ENCODE peak calls at places on chromosome 19, in nine cellular contexts. One of them, this sample, is unnamed.

GRCh38 chr19:9917322-9917721 is 19.0 kb downstream of the OLFM2 start:
- DNase-seq in AG08395: peak
- DNase-seq in activated naive CD8-positive, alpha-beta T cell treated with anti-CD3 and anti-CD28 coated beads, Interleukin-2, amount 50 U/mL, for 24 hours: no peak
- DNase-seq in NCI-H69: peak
- DNase-seq in cerebellar cortex: peak
- DNase-seq in thyroid gland: peak
- DNase-seq in Caco-2: peak
- DNase-seq in dorsolateral prefrontal cortex: no peak
- DNase-seq in stimulated activated CD4-positive, alpha-beta T cell treated with anti-CD3 and anti-CD28 coated beads, TNF-alpha, amount 100 ng/mL, for 4 hours: no peak
- DNase-seq in this sample: no peak

GRCh38 chr19:39320948-39321831 is 527 bp upstream of the LRFN1 start:
- DNase-seq in thyroid gland: no peak
- DNase-seq in NCI-H69: no peak
- DNase-seq in dorsolateral prefrontal cortex: no peak
- DNase-seq in stimulated activated CD4-positive, alpha-beta T cell treated with anti-CD3 and anti-CD28 coated beads, TNF-alpha, amount 100 ng/mL, for 4 hours: no peak
- DNase-seq in AG08395: no peak
- DNase-seq in activated naive CD8-positive, alpha-beta T cell treated with anti-CD3 and anti-CD28 coated beads, Interleukin-2, amount 50 U/mL, for 24 hours: no peak
- DNase-seq in cerebellar cortex: no peak
- DNase-seq in Caco-2: no peak
- DNase-seq in this sample: no peak

GRCh38 chr19:7665076-7665475 is 3.8 kb upstream of the RETN start:
- DNase-seq in Caco-2: no peak
- DNase-seq in stimulated activated CD4-positive, alpha-beta T cell treated with anti-CD3 and anti-CD28 coated beads, TNF-alpha, amount 100 ng/mL, for 4 hours: no peak
- DNase-seq in activated naive CD8-positive, alpha-beta T cell treated with anti-CD3 and anti-CD28 coated beads, Interleukin-2, amount 50 U/mL, for 24 hours: no peak
- DNase-seq in thyroid gland: no peak
- DNase-seq in dorsolateral prefrontal cortex: no peak
- DNase-seq in cerebellar cortex: no peak
- DNase-seq in NCI-H69: no peak
- DNase-seq in AG08395: no peak
- DNase-seq in this sample: no peak

GRCh38 chr19:49145485-49146407 is 9.4 kb downstream of the HRC start:
- DNase-seq in NCI-H69: peak
- DNase-seq in stimulated activated CD4-positive, alpha-beta T cell treated with anti-CD3 and anti-CD28 coated beads, TNF-alpha, amount 100 ng/mL, for 4 hours: peak
- DNase-seq in dorsolateral prefrontal cortex: peak
- DNase-seq in AG08395: peak
- DNase-seq in cerebellar cortex: peak
- DNase-seq in Caco-2: no peak
- DNase-seq in thyroid gland: peak
- DNase-seq in activated naive CD8-positive, alpha-beta T cell treated with anti-CD3 and anti-CD28 coated beads, Interleukin-2, amount 50 U/mL, for 24 hours: peak
- DNase-seq in this sample: peak

GRCh38 chr19:45630463-45630862 is 8.7 kb downstream of the EML2 start:
- DNase-seq in dorsolateral prefrontal cortex: no peak
- DNase-seq in thyroid gland: no peak
- DNase-seq in cerebellar cortex: no peak
- DNase-seq in NCI-H69: peak
- DNase-seq in stimulated activated CD4-positive, alpha-beta T cell treated with anti-CD3 and anti-CD28 coated beads, TNF-alpha, amount 100 ng/mL, for 4 hours: no peak
- DNase-seq in Caco-2: no peak
- DNase-seq in AG08395: peak
- DNase-seq in activated naive CD8-positive, alpha-beta T cell treated with anti-CD3 and anti-CD28 coated beads, Interleukin-2, amount 50 U/mL, for 24 hours: no peak
- DNase-seq in this sample: no peak

GRCh38 chr19:40947114-40947513 is 44.0 kb upstream of the CYP2B6 start:
- DNase-seq in AG08395: no peak
- DNase-seq in stimulated activated CD4-positive, alpha-beta T cell treated with anti-CD3 and anti-CD28 coated beads, TNF-alpha, amount 100 ng/mL, for 4 hours: no peak
- DNase-seq in activated naive CD8-positive, alpha-beta T cell treated with anti-CD3 and anti-CD28 coated beads, Interleukin-2, amount 50 U/mL, for 24 hours: no peak
- DNase-seq in dorsolateral prefrontal cortex: no peak
- DNase-seq in cerebellar cortex: no peak
- DNase-seq in thyroid gland: no peak
- DNase-seq in NCI-H69: no peak
- DNase-seq in Caco-2: no peak
- DNase-seq in this sample: no peak

GRCh38 chr19:1489463-1489971 is 633 bp downstream of the PCSK4 start:
- DNase-seq in Caco-2: no peak
- DNase-seq in activated naive CD8-positive, alpha-beta T cell treated with anti-CD3 and anti-CD28 coated beads, Interleukin-2, amount 50 U/mL, for 24 hours: no peak
- DNase-seq in cerebellar cortex: no peak
- DNase-seq in NCI-H69: no peak
- DNase-seq in dorsolateral prefrontal cortex: no peak
- DNase-seq in stimulated activated CD4-positive, alpha-beta T cell treated with anti-CD3 and anti-CD28 coated beads, TNF-alpha, amount 100 ng/mL, for 4 hours: no peak
- DNase-seq in thyroid gland: no peak
- DNase-seq in AG08395: no peak
- DNase-seq in this sample: no peak

GRCh38 chr19:11361771-11362731 is 6.8 kb downstream of the PLPPR2 start:
- DNase-seq in stimulated activated CD4-positive, alpha-beta T cell treated with anti-CD3 and anti-CD28 coated beads, TNF-alpha, amount 100 ng/mL, for 4 hours: no peak
- DNase-seq in Caco-2: no peak
- DNase-seq in thyroid gland: peak
- DNase-seq in AG08395: no peak
- DNase-seq in activated naive CD8-positive, alpha-beta T cell treated with anti-CD3 and anti-CD28 coated beads, Interleukin-2, amount 50 U/mL, for 24 hours: no peak
- DNase-seq in dorsolateral prefrontal cortex: no peak
- DNase-seq in NCI-H69: no peak
- DNase-seq in cerebellar cortex: no peak
- DNase-seq in this sample: no peak

GRCh38 chr19:30669329-30670010 is 297.3 kb downstream of the ZNF536 start:
- DNase-seq in stimulated activated CD4-positive, alpha-beta T cell treated with anti-CD3 and anti-CD28 coated beads, TNF-alpha, amount 100 ng/mL, for 4 hours: peak
- DNase-seq in thyroid gland: peak
- DNase-seq in activated naive CD8-positive, alpha-beta T cell treated with anti-CD3 and anti-CD28 coated beads, Interleukin-2, amount 50 U/mL, for 24 hours: peak
- DNase-seq in NCI-H69: peak
- DNase-seq in AG08395: peak
- DNase-seq in Caco-2: no peak
- DNase-seq in dorsolateral prefrontal cortex: peak
- DNase-seq in cerebellar cortex: peak
- DNase-seq in this sample: peak

This sample was measured in amygdala.